ENCODE peak calls at places on chromosomes 7 and 10, in ten cellular contexts. One of them, this sample, is unnamed.

GRCh38 chr7:13282377-13282980 is 595.0 kb downstream of the ARL4A start:
- DNase-seq in cardiac fibroblast: peak
- DNase-seq in GDM1: no peak
- DNase-seq in kidney epithelial cell: no peak
- DNase-seq in iris pigment epithelial cell: peak
- DNase-seq in T47D: no peak
- DNase-seq in activated CD4-positive, alpha-beta T cell treated with anti-CD3 and anti-CD28 coated beads, Interleukin-2, amount 50 U/mL, for 1 hour: no peak
- DNase-seq in aorta: no peak
- DNase-seq in T follicular helper cell: no peak
- DNase-seq in activated CD8-positive, alpha-beta T cell treated with anti-CD3 and anti-CD28 coated beads for 36 hours: no peak
- DNase-seq in this sample: no peak

GRCh38 chr10:131062621-131063260 is 248.8 kb downstream of the TCERG1L start:
- DNase-seq in cardiac fibroblast: no peak
- DNase-seq in GDM1: no peak
- DNase-seq in kidney epithelial cell: no peak
- DNase-seq in iris pigment epithelial cell: no peak
- DNase-seq in T47D: no peak
- DNase-seq in activated CD4-positive, alpha-beta T cell treated with anti-CD3 and anti-CD28 coated beads, Interleukin-2, amount 50 U/mL, for 1 hour: no peak
- DNase-seq in aorta: peak
- DNase-seq in T follicular helper cell: no peak
- DNase-seq in activated CD8-positive, alpha-beta T cell treated with anti-CD3 and anti-CD28 coated beads for 36 hours: no peak
- DNase-seq in this sample: no peak

GRCh38 chr10:103890194-103890658 is 27.8 kb downstream of the STN1 start:
- DNase-seq in cardiac fibroblast: peak
- DNase-seq in GDM1: no peak
- DNase-seq in kidney epithelial cell: no peak
- DNase-seq in iris pigment epithelial cell: no peak
- DNase-seq in T47D: peak
- DNase-seq in activated CD4-positive, alpha-beta T cell treated with anti-CD3 and anti-CD28 coated beads, Interleukin-2, amount 50 U/mL, for 1 hour: no peak
- DNase-seq in aorta: no peak
- DNase-seq in T follicular helper cell: no peak
- DNase-seq in activated CD8-positive, alpha-beta T cell treated with anti-CD3 and anti-CD28 coated beads for 36 hours: peak
- DNase-seq in this sample: no peak

GRCh38 chr7:66265566-66265965 is 60.4 kb downstream of the TPST1 start:
- DNase-seq in cardiac fibroblast: peak
- DNase-seq in GDM1: no peak
- DNase-seq in kidney epithelial cell: no peak
- DNase-seq in iris pigment epithelial cell: no peak
- DNase-seq in T47D: no peak
- DNase-seq in activated CD4-positive, alpha-beta T cell treated with anti-CD3 and anti-CD28 coated beads, Interleukin-2, amount 50 U/mL, for 1 hour: no peak
- DNase-seq in aorta: no peak
- DNase-seq in T follicular helper cell: no peak
- DNase-seq in activated CD8-positive, alpha-beta T cell treated with anti-CD3 and anti-CD28 coated beads for 36 hours: no peak
- DNase-seq in this sample: no peak

GRCh38 chr7:115709664-115710063 is 320.9 kb downstream of the TFEC start:
- DNase-seq in cardiac fibroblast: no peak
- DNase-seq in GDM1: no peak
- DNase-seq in kidney epithelial cell: no peak
- DNase-seq in iris pigment epithelial cell: no peak
- DNase-seq in T47D: no peak
- DNase-seq in activated CD4-positive, alpha-beta T cell treated with anti-CD3 and anti-CD28 coated beads, Interleukin-2, amount 50 U/mL, for 1 hour: no peak
- DNase-seq in aorta: no peak
- DNase-seq in T follicular helper cell: no peak
- DNase-seq in activated CD8-positive, alpha-beta T cell treated with anti-CD3 and anti-CD28 coated beads for 36 hours: no peak
- DNase-seq in this sample: no peak

GRCh38 chr10:68550747-68551411 is 9.3 kb upstream of the TET1 start:
- DNase-seq in cardiac fibroblast: peak
- DNase-seq in GDM1: peak
- DNase-seq in kidney epithelial cell: peak
- DNase-seq in iris pigment epithelial cell: peak
- DNase-seq in T47D: peak
- DNase-seq in activated CD4-positive, alpha-beta T cell treated with anti-CD3 and anti-CD28 coated beads, Interleukin-2, amount 50 U/mL, for 1 hour: peak
- DNase-seq in aorta: no peak
- DNase-seq in T follicular helper cell: no peak
- DNase-seq in activated CD8-positive, alpha-beta T cell treated with anti-CD3 and anti-CD28 coated beads for 36 hours: peak
- DNase-seq in this sample: peak

GRCh38 chr10:72105675-72106074 is 17.3 kb upstream of the SPOCK2 start:
- DNase-seq in cardiac fibroblast: no peak
- DNase-seq in GDM1: no peak
- DNase-seq in kidney epithelial cell: no peak
- DNase-seq in iris pigment epithelial cell: no peak
- DNase-seq in T47D: no peak
- DNase-seq in activated CD4-positive, alpha-beta T cell treated with anti-CD3 and anti-CD28 coated beads, Interleukin-2, amount 50 U/mL, for 1 hour: no peak
- DNase-seq in aorta: no peak
- DNase-seq in T follicular helper cell: no peak
- DNase-seq in activated CD8-positive, alpha-beta T cell treated with anti-CD3 and anti-CD28 coated beads for 36 hours: no peak
- DNase-seq in this sample: no peak

GRCh38 chr7:28466885-28467284 is 54.6 kb downstream of the CREB5 start:
- DNase-seq in cardiac fibroblast: no peak
- DNase-seq in GDM1: no peak
- DNase-seq in kidney epithelial cell: no peak
- DNase-seq in iris pigment epithelial cell: no peak
- DNase-seq in T47D: no peak
- DNase-seq in activated CD4-positive, alpha-beta T cell treated with anti-CD3 and anti-CD28 coated beads, Interleukin-2, amount 50 U/mL, for 1 hour: no peak
- DNase-seq in aorta: no peak
- DNase-seq in T follicular helper cell: no peak
- DNase-seq in activated CD8-positive, alpha-beta T cell treated with anti-CD3 and anti-CD28 coated beads for 36 hours: no peak
- DNase-seq in this sample: no peak

This sample was measured in ovary.